ENCODE peak calls at places on chromosomes 12 and 14, in eight cellular contexts. Z, D, U, X, E, G, N and B are unnamed samples.

GRCh38 chr12:96364092-96364700 is 36.0 kb downstream of the CDK17 start:
- DNase-seq in G (no peak), E (no peak), U (no peak), Z (no peak), D (no peak), X (no peak), N (no peak), B (no peak)

GRCh38 chr12:8950702-8951478 is 1.4 kb upstream of the M6PR start:
- DNase-seq in G (no peak), Z (no peak), X (no peak), E (no peak), N (peak), U (no peak), D (no peak), B (no peak)

GRCh38 chr14:55546212-55546874 is 33.7 kb upstream of the KTN1 start:
- DNase-seq in G (no peak), D (no peak), X (no peak), E (no peak), U (no peak), Z (no peak), N (no peak), B (no peak)

GRCh38 chr12:100959481-100959880 is 164.9 kb downstream of the ANO4 start:
- DNase-seq in G (peak), Z (no peak), N (no peak), U (peak), D (no peak), E (no peak), X (no peak), B (no peak)

GRCh38 chr12:52221912-52222457 is 11.1 kb upstream of the KRT7 start:
- DNase-seq in X (peak), E (peak), D (peak), Z (peak), U (peak), N (peak), G (no peak), B (peak)

GRCh38 chr12:114399664-114400211 is 6.2 kb downstream of the TBX5 start:
- DNase-seq in D (peak), Z (no peak), E (no peak), G (no peak), N (no peak), X (no peak), U (no peak), B (no peak)

GRCh38 chr12:57896437-57897201 is 44.7 kb upstream of the ATP23 start:
- DNase-seq in N (peak), E (no peak), D (no peak), X (peak), G (peak), U (peak), Z (peak), B (no peak)

GRCh38 chr12:337039-337438 is 52.1 kb downstream of the KDM5A start:
- DNase-seq in X (no peak), U (no peak), G (no peak), N (no peak), D (no peak), E (no peak), Z (no peak), B (no peak)